ENCODE peak calls at places on chromosomes 4 and X, in seven cellular contexts. V, N, Y, Z, P, C and A are unnamed samples.

GRCh38 chr4:5142726-5143125 is 91.4 kb downstream of the STK32B start:
- DNase-seq in V (no peak), N (no peak), Y (no peak), Z (no peak), P (peak), C (no peak), A (no peak)

GRCh38 chr4:144818136-144818535 is 172.2 kb downstream of the HHIP start:
- DNase-seq in V (no peak), N (no peak), Y (no peak), Z (no peak), P (no peak), C (no peak), A (no peak)

GRCh38 chr4:52100062-52100461 is 49.0 kb downstream of the SPATA18 start:
- DNase-seq in V (no peak), N (no peak), Y (no peak), Z (no peak), P (peak), C (no peak), A (no peak)

GRCh38 chrX:2503591-2504500 is 3.1 kb upstream of the DHRSX start:
- DNase-seq in V (no peak), N (no peak), Y (no peak), Z (no peak), P (no peak), C (no peak), A (no peak)

GRCh38 chr4:176755001-176755400 is 37.7 kb downstream of the VEGFC start:
- DNase-seq in V (no peak), N (no peak), Y (no peak), Z (no peak), P (no peak), C (no peak), A (no peak)

GRCh38 chrX:113962338-113962737 is 621.5 kb upstream of the HTR2C start:
- DNase-seq in V (no peak), N (no peak), Y (no peak), Z (no peak), P (no peak), C (no peak), A (no peak)

GRCh38 chr4:128517739-128518510 is 230.3 kb upstream of the PGRMC2 start:
- DNase-seq in V (no peak), N (peak), Y (peak), Z (no peak), P (peak), C (no peak), A (no peak)

GRCh38 chr4:121684016-121684415 is 12.8 kb downstream of the ANXA5 start:
- DNase-seq in V (no peak), N (no peak), Y (no peak), Z (no peak), P (no peak), C (no peak), A (no peak)

GRCh38 chrX:140206657-140207056 is 241.3 kb upstream of the CXorf66 start:
- DNase-seq in V (no peak), N (no peak), Y (no peak), Z (no peak), P (no peak), C (no peak), A (no peak)

GRCh38 chr4:153465583-153465921 is 608 bp upstream of the TMEM131L start:
- DNase-seq in V (peak), N (peak), Y (peak), Z (peak), P (peak), C (peak), A (no peak)

GRCh38 chr4:165711436-165711835 is 161.6 kb upstream of the TLL1 start:
- DNase-seq in V (no peak), N (no peak), Y (no peak), Z (no peak), P (peak), C (no peak), A (no peak)

GRCh38 chr4:140151700-140152014 is 2.3 kb downstream of the MAML3 start:
- DNase-seq in V (peak), N (peak), Y (peak), Z (peak), P (peak), C (peak), A (no peak)

GRCh38 chr4:99285387-99285786 is 5.4 kb downstream of the ADH1A start:
- DNase-seq in V (no peak), N (no peak), Y (no peak), Z (no peak), P (no peak), C (no peak), A (no peak)

GRCh38 chrX:119574394-119575266 is at the start of gene UBE2A:
- DNase-seq in V (peak), N (peak), Y (peak), Z (peak), P (peak), C (peak), A (peak)